ENCODE peak calls at places on chromosomes 6 and 20, in ten cellular contexts. J is body of pancreas, Y is H1, R is adrenal gland, C is breast epithelium, D is IMR-90, V is upper lobe of left lung, P is prostate gland, I is esophagus squamous epithelium, Q is GM12878. G is an unnamed sample.

GRCh38 chr20:58231678-58232077 is 3.2 kb upstream of the ANKRD60 start:
- DNase-seq in J (no peak), P (no peak), Y (no peak), R (no peak), Q (no peak), I (no peak), C (no peak), V (no peak), D (peak; percentile 22), G (no peak)

GRCh38 chr20:51388756-51389542 is 153.6 kb downstream of the NFATC2 start:
- DNase-seq in Q (no peak), R (no peak), Y (no peak), D (no peak), I (no peak), J (peak; percentile 55), V (no peak), P (no peak), C (no peak), G (no peak)

GRCh38 chr20:50385733-50386640 is 124.2 kb upstream of the PTPN1 start:
- DNase-seq in J (peak; percentile 40), V (peak; percentile 61), C (no peak), R (no peak), Q (no peak), I (no peak), P (no peak), D (peak; percentile 27), Y (no peak), G (no peak)

GRCh38 chr6:32149577-32149845 is 2.2 kb downstream of the PRRT1 start:
- DNase-seq in R (no peak), D (no peak), J (no peak), I (no peak), C (no peak), V (no peak), Q (no peak), Y (no peak), P (no peak), G (no peak)

GRCh38 chr6:139738801-139739490 is 364.5 kb upstream of the CITED2 start:
- DNase-seq in D (no peak), Y (no peak), Q (no peak), J (no peak), C (no peak), V (no peak), P (no peak), R (no peak), I (no peak), G (no peak)

GRCh38 chr6:52976591-52977035 is 18.5 kb downstream of the GSTA4 start:
- DNase-seq in D (no peak), P (no peak), V (peak; percentile 60), I (no peak), C (no peak), R (peak; percentile 74), Q (no peak), J (peak; percentile 29), Y (no peak), G (no peak)

GRCh38 chr6:30931959-30932645 is at the start of gene SFTA2:
- DNase-seq in I (no peak), Y (no peak), V (peak; percentile 68), R (no peak), C (no peak), Q (no peak), D (no peak), P (no peak), J (no peak), G (no peak)

GRCh38 chr6:107539409-107539808 is 49.5 kb downstream of the SOBP start:
- DNase-seq in C (no peak), D (no peak), V (no peak), R (no peak), P (no peak), I (no peak), J (no peak), Q (no peak), Y (no peak), G (no peak)

GRCh38 chr6:21164768-21165326 is 428.7 kb upstream of the SOX4 start:
- DNase-seq in Y (no peak), C (no peak), I (no peak), D (peak; percentile 52), J (no peak), Q (no peak), R (no peak), V (no peak), P (no peak), G (no peak)

GRCh38 chr6:40714576-40715500 is 127.7 kb upstream of the LRFN2 start:
- DNase-seq in I (no peak), Q (no peak), P (peak; percentile 61), V (no peak), D (no peak), J (no peak), C (no peak), Y (no peak), R (no peak), G (no peak)

GRCh38 chr20:51368461-51369211 is 173.9 kb downstream of the NFATC2 start:
- DNase-seq in Q (no peak), Y (no peak), D (peak; percentile 55), C (no peak), I (no peak), J (no peak), R (no peak), P (no peak), V (no peak), G (no peak)

GRCh38 chr20:57249772-57250171 is 16.7 kb downstream of the BMP7 start:
- DNase-seq in C (no peak), V (no peak), R (no peak), Y (no peak), J (no peak), P (no peak), Q (no peak), D (no peak), I (no peak), G (no peak)

GRCh38 chr6:154579046-154579823 is 68.8 kb upstream of the CNKSR3 start:
- DNase-seq in P (no peak), Y (no peak), I (no peak), C (peak; percentile 19), D (no peak), J (no peak), V (no peak), R (no peak), Q (no peak), G (no peak)

GRCh38 chr20:36885355-36885754 is 9.4 kb downstream of the TLDC2 start:
- DNase-seq in J (no peak), Q (no peak), I (no peak), Y (no peak), P (no peak), D (no peak), V (no peak), R (no peak), C (no peak), G (no peak)

GRCh38 chr6:159789377-159790148 is at the start of gene TCP1:
- DNase-seq in I (peak; percentile 98), C (peak; percentile 99), P (peak; percentile 100), Y (peak; percentile 97), J (peak; percentile 100), D (peak; percentile 99), V (peak; percentile 99), Q (peak; percentile 99), R (peak; percentile 100), G (peak; percentile 99)
- TF ChIP-seq POLR2A in I (no peak), C (peak; percentile 91), P (peak; percentile 98), Y (peak; percentile 89), J (peak; percentile 96), D (peak; percentile 95), V (peak; percentile 30), Q (peak; percentile 99), R (peak; percentile 91), G (peak; percentile 99)

DNA sequence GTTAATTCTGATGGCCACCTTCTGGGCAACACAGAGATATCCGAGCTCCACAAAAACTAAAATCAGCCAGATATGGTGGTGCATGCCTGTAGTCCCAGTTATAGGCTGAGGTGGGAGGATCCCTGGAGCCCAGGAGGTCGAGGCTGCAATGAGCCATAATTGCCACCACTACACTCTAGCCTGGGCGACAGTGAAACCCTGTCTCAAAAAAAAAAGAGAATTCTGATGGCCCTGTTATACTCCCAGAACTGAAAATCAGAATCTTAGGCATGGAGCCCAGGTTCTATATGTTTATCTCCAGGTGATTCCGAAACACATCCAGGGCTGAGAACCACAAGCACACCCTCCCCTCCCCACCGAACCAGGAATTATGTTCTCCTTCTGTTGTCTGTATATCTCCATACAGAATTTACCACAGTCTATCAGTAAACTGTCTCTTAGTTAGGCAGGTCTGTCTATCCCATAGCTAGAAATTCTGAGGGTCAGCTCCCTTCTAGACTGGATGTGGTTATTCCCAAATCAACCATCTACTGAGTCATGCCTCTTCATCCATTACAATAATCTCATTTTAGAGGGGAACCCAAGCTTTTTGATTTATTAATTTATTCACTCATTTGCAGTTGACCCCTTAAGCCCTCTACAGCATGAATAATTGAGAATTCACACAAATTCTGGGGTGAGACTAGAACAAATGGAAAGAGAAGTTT is 24.8 kb upstream of the CCND3 start:
- DNase-seq in J (no peak), R (no peak), Y (no peak), P (no peak), V (peak; percentile 4), C (no peak), I (no peak), Q (no peak), D (no peak), G (no peak)
- H3K27ac ChIP-seq in J (no peak overlapping the region), R (no peak overlapping the region), Y (peak overlapping the region; percentile 16), P (no peak overlapping the region), V (peak overlapping the region; percentile 63), C (no peak overlapping the region), I (no peak overlapping the region), Q (no peak overlapping the region), D (no peak overlapping the region), G (no peak overlapping the region)

GRCh38 chr6:35297541-35298481 is at the start of gene DEF6:
- DNase-seq in Q (peak; percentile 72), V (peak; percentile 95), J (peak; percentile 93), Y (peak; percentile 83), P (peak; percentile 92), C (peak; percentile 84), I (peak; percentile 48), R (peak; percentile 66), D (peak; percentile 82), G (peak; percentile 64)
- TF ChIP-seq POLR2A in Q (peak; percentile 82), V (no peak), J (peak; percentile 90), Y (peak; percentile 14), P (peak; percentile 78), C (no peak), I (no peak), R (no peak), D (no peak), G (no peak)

GRCh38 chr6:150866147-150867073 is 908 bp downstream of the MTHFD1L start:
- DNase-seq in C (peak; percentile 51), R (peak; percentile 90), V (peak; percentile 79), P (peak; percentile 27), I (peak; percentile 14), Y (peak; percentile 64), J (peak; percentile 84), Q (peak; percentile 33), D (peak; percentile 90), G (peak; percentile 57)

GRCh38 chr6:150865406-150866146 is at the start of gene MTHFD1L:
- DNase-seq in R (peak; percentile 89), P (peak; percentile 20), C (peak; percentile 49), J (peak; percentile 76), V (peak; percentile 79), Y (no peak), Q (no peak), I (no peak), D (peak; percentile 91), G (peak; percentile 38)

GRCh38 chr6:150867117-150867516 is 1.6 kb downstream of the MTHFD1L start:
- DNase-seq in Q (no peak), J (no peak), D (no peak), C (no peak), R (no peak), Y (no peak), P (no peak), I (no peak), V (no peak), G (no peak)

GRCh38 chr6:150863213-150863928 is 2.1 kb upstream of the MTHFD1L start:
- DNase-seq in P (no peak), D (no peak), V (no peak), Q (no peak), R (no peak), C (no peak), I (no peak), Y (no peak), J (no peak), G (no peak)

GRCh38 chr6:150865043-150865405 is 478 bp upstream of the MTHFD1L start:
- DNase-seq in I (no peak), V (no peak), P (no peak), Y (no peak), C (no peak), R (no peak), D (peak; percentile 39), J (no peak), Q (no peak), G (no peak)
- H3K27ac ChIP-seq in I (peak overlapping the region; percentile 90), V (peak overlapping the region; percentile 88), P (peak overlapping the region; percentile 66), Y (peak overlapping the region; percentile 35), C (peak overlapping the region; percentile 94), R (peak overlapping the region; percentile 98), D (peak overlapping the region; percentile 98), J (peak overlapping the region; percentile 85), Q (peak overlapping the region; percentile 80), G (peak overlapping the region; percentile 82)